ENCODE peak calls at places on chromosomes 13 and 19, in six cellular contexts. E is thoracic aorta, X is uterus, C is kidney epithelial cell, J is tibial artery, U is psoas muscle. H is an unnamed sample.

GRCh38 chr19:14775855-14776254 is 2.5 kb downstream of the ADGRE2 start:
- DNase-seq in E (no peak), X (no peak), C (no peak), J (no peak), U (no peak), H (no peak)

GRCh38 chr13:20258208-20258962 is 26.3 kb upstream of the GJB6 start:
- DNase-seq in E (no peak), X (no peak), C (peak), J (no peak), U (no peak), H (peak)

GRCh38 chr13:65593298-65593874 is 1636.8 kb downstream of the PCDH9 start:
- DNase-seq in E (no peak), X (no peak), C (no peak), J (no peak), U (no peak), H (no peak)

GRCh38 chr13:46476174-46476573 is 76.8 kb upstream of the LRCH1 start:
- DNase-seq in E (no peak), X (no peak), C (no peak), J (no peak), U (no peak), H (no peak)

GRCh38 chr13:42649761-42650289 is 75.9 kb downstream of the TNFSF11 start:
- DNase-seq in E (no peak), X (no peak), C (no peak), J (no peak), U (no peak), H (peak)

GRCh38 chr19:54275951-54276350 is 5.0 kb downstream of the LILRB2 start:
- DNase-seq in E (no peak), X (no peak), C (no peak), J (no peak), U (no peak), H (no peak)

GRCh38 chr13:68982961-68983619 is 1124.5 kb upstream of the ATXN8OS start:
- DNase-seq in E (no peak), X (no peak), C (no peak), J (no peak), U (peak), H (no peak)

GRCh38 chr19:44869728-44870470 is 21.2 kb upstream of the TOMM40 start:
- DNase-seq in E (no peak), X (no peak), C (no peak), J (peak), U (peak), H (peak)

GRCh38 chr13:85521586-85521985 is 277.6 kb downstream of the SLITRK6 start:
- DNase-seq in E (no peak), X (no peak), C (no peak), J (no peak), U (no peak), H (no peak)

GRCh38 chr13:46831588-46832194 is 34.7 kb upstream of the ESD start:
- DNase-seq in E (no peak), X (peak), C (peak), J (no peak), U (no peak), H (peak)

GRCh38 chr13:99442273-99442895 is 58.9 kb upstream of the TM9SF2 start:
- DNase-seq in E (no peak), X (no peak), C (no peak), J (peak), U (no peak), H (peak)

GRCh38 chr19:21901861-21902260 is 65.9 kb upstream of the ZNF43 start:
- DNase-seq in E (no peak), X (no peak), C (no peak), J (no peak), U (no peak), H (no peak)

GRCh38 chr19:21902596-21902995 is 66.6 kb upstream of the ZNF43 start:
- DNase-seq in E (no peak), X (no peak), C (no peak), J (no peak), U (no peak), H (no peak)

GRCh38 chr19:21900401-21900800 is 64.4 kb upstream of the ZNF43 start:
- DNase-seq in E (no peak), X (no peak), C (no peak), J (no peak), U (no peak), H (no peak)
- TF ChIP-seq CTCF in E (no peak), X (no peak), C (no peak), J (no peak), U (no peak), H (no peak)

GRCh38 chr13:112065867-112066623 is 904 bp upstream of the SOX1 start:
- DNase-seq in E (no peak), X (no peak), C (no peak), J (no peak), U (no peak), H (no peak)
- H3K4me3 ChIP-seq in E (peak), X (no peak), C (no peak), J (peak), U (peak), H (no peak)

GRCh38 chr19:43308244-43308815 is 39.0 kb upstream of the PSG9 start:
- DNase-seq in E (no peak), X (no peak), C (no peak), J (no peak), U (no peak), H (no peak)

GRCh38 chr19:43306097-43306496 is 36.8 kb upstream of the PSG9 start:
- DNase-seq in E (no peak), X (no peak), C (no peak), J (no peak), U (no peak), H (no peak)

GRCh38 chr19:43300876-43301765 is 31.8 kb upstream of the PSG9 start:
- DNase-seq in E (no peak), X (no peak), C (no peak), J (no peak), U (no peak), H (no peak)

GRCh38 chr19:43310221-43310620 is 40.9 kb upstream of the PSG9 start:
- DNase-seq in E (no peak), X (no peak), C (no peak), J (no peak), U (no peak), H (no peak)

DNA sequence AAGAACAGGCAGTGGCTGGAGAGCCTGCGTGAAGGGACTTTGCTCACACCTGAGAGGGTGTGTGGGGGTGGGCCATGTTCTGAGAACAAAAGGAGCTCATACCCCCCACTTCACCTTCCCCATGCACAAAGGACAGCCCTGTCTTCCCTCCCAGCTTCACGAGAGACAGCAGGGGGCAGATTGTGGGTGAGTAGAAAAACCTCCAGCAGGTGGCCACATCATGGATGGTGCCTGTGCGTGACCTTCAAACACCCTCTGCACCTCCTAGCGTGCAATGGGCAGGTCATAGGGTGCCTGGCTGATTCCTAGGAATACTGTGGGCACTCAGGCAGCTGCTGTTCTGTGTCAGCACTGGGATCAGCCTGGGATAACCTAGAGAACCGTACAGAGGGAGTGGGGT is 36.3 kb upstream of the PSG9 start:
- DNase-seq in E (no peak), X (no peak), C (no peak), J (no peak), U (no peak), H (no peak)
- TF ChIP-seq CTCF in E (no peak), X (no peak), C (no peak), J (no peak), U (no peak), H (peak)

GRCh38 chr19:18007939-18008673 is at the start of gene ARRDC2:
- DNase-seq in E (peak), X (peak), C (no peak), J (peak), U (peak), H (peak)
- H3K4me3 ChIP-seq in E (peak), X (peak), C (peak), J (peak), U (peak), H (peak)

GRCh38 chr19:16605552-16605951 is 22.5 kb downstream of the MED26 start:
- DNase-seq in E (no peak), X (peak), C (no peak), J (no peak), U (peak), H (no peak)
- TF ChIP-seq CTCF in E (no peak), X (no peak), C (no peak), J (no peak), U (no peak), H (peak)

GRCh38 chr19:57720878-57721277 is 6.5 kb downstream of the ZNF671 start:
- DNase-seq in E (no peak), X (no peak), C (no peak), J (no peak), U (no peak), H (peak)
- H3K4me3 ChIP-seq in E (no peak), X (no peak), C (no peak), J (no peak), U (no peak), H (no peak)